ENCODE peak calls at places on chromosomes 11 and 22, in ten cellular contexts. Z is BJ; A is endothelial cell of umbilical vein; M is upper lobe of right lung; R is stomach; G is A549; U is left ventricle myocardium inferior; Q is fibroblast of the aortic adventitia; B is lung; V is CD8-positive, alpha-beta memory T cell. X is an unnamed sample.

GRCh38 chr11:104728927-104729326 is 169.3 kb downstream of the CASP12 start:
- DNase-seq in Z (no peak), A (no peak), M (no peak), R (no peak), G (no peak), U (no peak), Q (no peak), B (no peak), V (no peak), X (no peak)

GRCh38 chr22:27201741-27202140 is 544.4 kb downstream of the MIAT start:
- DNase-seq in Z (no peak), A (no peak), M (no peak), R (no peak), G (no peak), U (no peak), Q (peak), B (no peak), V (no peak), X (no peak)

GRCh38 chr11:133945087-133945974 is 11.4 kb downstream of the IGSF9B start:
- DNase-seq in Z (no peak), A (no peak), M (no peak), R (no peak), G (no peak), U (peak), Q (peak), B (no peak), V (peak), X (no peak)

GRCh38 chr11:118353084-118353710 is 6.2 kb upstream of the UBE4A start:
- DNase-seq in Z (no peak), A (peak), M (no peak), R (no peak), G (no peak), U (no peak), Q (peak), B (no peak), V (no peak), X (no peak)

GRCh38 chr22:24310969-24311368 is 40.3 kb downstream of the SPECC1L start:
- DNase-seq in Z (no peak), A (no peak), M (no peak), R (no peak), G (no peak), U (no peak), Q (no peak), B (no peak), V (no peak), X (no peak)

GRCh38 chr11:118079507-118079906 is 2.6 kb downstream of the TMPRSS4 start:
- DNase-seq in Z (no peak), A (no peak), M (no peak), R (no peak), G (no peak), U (no peak), Q (no peak), B (no peak), V (no peak), X (peak)

GRCh38 chr22:22460635-22461034 is 47.9 kb downstream of the ZNF280B start:
- DNase-seq in Z (no peak), A (peak), M (no peak), R (no peak), G (no peak), U (no peak), Q (peak), B (no peak), V (no peak), X (no peak)

GRCh38 chr11:3631331-3631730 is 10.5 kb downstream of the ART5 start:
- DNase-seq in Z (no peak), A (no peak), M (no peak), R (no peak), G (no peak), U (no peak), Q (no peak), B (no peak), V (no peak), X (no peak)

GRCh38 chr22:42945736-42946135 is 69.2 kb downstream of the PACSIN2 start:
- DNase-seq in Z (no peak), A (no peak), M (no peak), R (no peak), G (no peak), U (no peak), Q (no peak), B (no peak), V (no peak), X (no peak)

GRCh38 chr11:46562527-46562926 is 31.3 kb downstream of the AMBRA1 start:
- DNase-seq in Z (no peak), A (no peak), M (no peak), R (no peak), G (no peak), U (no peak), Q (no peak), B (no peak), V (no peak), X (no peak)

GRCh38 chr11:34585870-34586654 is 34.8 kb upstream of the EHF start:
- DNase-seq in Z (no peak), A (peak), M (no peak), R (no peak), G (peak), U (no peak), Q (peak), B (no peak), V (no peak), X (no peak)

GRCh38 chr22:27212617-27213177 is 555.3 kb downstream of the MIAT start:
- DNase-seq in Z (peak), A (peak), M (no peak), R (no peak), G (peak), U (peak), Q (peak), B (peak), V (no peak), X (peak)

GRCh38 chr11:100808904-100809491 is 121.9 kb downstream of the ARHGAP42 start:
- DNase-seq in Z (no peak), A (peak), M (no peak), R (no peak), G (no peak), U (no peak), Q (peak), B (no peak), V (no peak), X (no peak)

GRCh38 chr22:11627798-11628650 is 3900.0 kb upstream of the OR11H1 start:
- DNase-seq in Z (no peak), A (no peak), M (peak), R (no peak), G (no peak), U (no peak), Q (no peak), B (no peak), V (no peak), X (no peak)

GRCh38 chr11:22666700-22667439 is 459 bp downstream of the GAS2 start:
- DNase-seq in Z (no peak), A (peak), M (peak), R (peak), G (no peak), U (peak), Q (peak), B (no peak), V (no peak), X (peak)

GRCh38 chr11:106306942-106307341 is 229.5 kb downstream of the AASDHPPT start:
- DNase-seq in Z (no peak), A (no peak), M (no peak), R (no peak), G (no peak), U (no peak), Q (peak), B (no peak), V (no peak), X (no peak)

GRCh38 chr11:125924384-125925007 is 20.2 kb downstream of the DDX25 start:
- DNase-seq in Z (no peak), A (no peak), M (peak), R (no peak), G (no peak), U (no peak), Q (no peak), B (no peak), V (no peak), X (no peak)

GRCh38 chr11:97740783-97741151 is 1280.0 kb upstream of the CNTN5 start:
- DNase-seq in Z (no peak), A (no peak), M (no peak), R (no peak), G (no peak), U (no peak), Q (no peak), B (no peak), V (no peak), X (no peak)

GRCh38 chr11:63763506-63764200 is 4.9 kb downstream of the ZFTA start:
- DNase-seq in Z (no peak), A (peak), M (no peak), R (no peak), G (no peak), U (peak), Q (no peak), B (no peak), V (no peak), X (peak)

GRCh38 chr11:83662494-83662893 is 376.3 kb upstream of the CCDC90B start:
- DNase-seq in Z (no peak), A (no peak), M (no peak), R (no peak), G (no peak), U (no peak), Q (no peak), B (no peak), V (no peak), X (no peak)

GRCh38 chr22:29109853-29110252 is 37.0 kb downstream of the KREMEN1 start:
- DNase-seq in Z (no peak), A (no peak), M (no peak), R (no peak), G (no peak), U (no peak), Q (no peak), B (no peak), V (no peak), X (no peak)

GRCh38 chr11:75352417-75353206 is 1.2 kb upstream of the ARRB1 start:
- DNase-seq in Z (no peak), A (no peak), M (peak), R (peak), G (no peak), U (no peak), Q (no peak), B (peak), V (no peak), X (no peak)

GRCh38 chr11:44110231-44110679 is 14.8 kb downstream of the EXT2 start:
- DNase-seq in Z (no peak), A (peak), M (no peak), R (peak), G (peak), U (peak), Q (peak), B (peak), V (peak), X (peak)

GRCh38 chr11:112106070-112106469 is 19.4 kb downstream of the SDHD start:
- DNase-seq in Z (no peak), A (no peak), M (no peak), R (no peak), G (no peak), U (no peak), Q (no peak), B (no peak), V (no peak), X (no peak)

GRCh38 chr11:80758787-80759186 is 1318.0 kb upstream of the TENM4 start:
- DNase-seq in Z (no peak), A (no peak), M (no peak), R (no peak), G (no peak), U (no peak), Q (no peak), B (no peak), V (no peak), X (no peak)

GRCh38 chr22:36009085-36009484 is 19.5 kb downstream of the RBFOX2 start:
- DNase-seq in Z (peak), A (peak), M (no peak), R (no peak), G (no peak), U (no peak), Q (peak), B (no peak), V (no peak), X (no peak)

GRCh38 chr11:113896156-113896879 is 8.3 kb upstream of the HTR3B start:
- DNase-seq in Z (no peak), A (peak), M (no peak), R (peak), G (peak), U (no peak), Q (peak), B (no peak), V (peak), X (peak)

GRCh38 chr11:71206186-71206585 is 46.2 kb downstream of the SHANK2 start:
- DNase-seq in Z (no peak), A (no peak), M (no peak), R (peak), G (no peak), U (no peak), Q (peak), B (no peak), V (no peak), X (peak)

GRCh38 chr11:45798793-45799441 is 6.0 kb upstream of the SLC35C1 start:
- DNase-seq in Z (no peak), A (no peak), M (peak), R (peak), G (no peak), U (no peak), Q (no peak), B (peak), V (no peak), X (no peak)

GRCh38 chr11:93648168-93648567 is 13.3 kb upstream of the CEP295 start:
- DNase-seq in Z (no peak), A (peak), M (no peak), R (no peak), G (no peak), U (no peak), Q (peak), B (no peak), V (no peak), X (no peak)

GRCh38 chr11:113249491-113249763 is 65.0 kb upstream of the TTC12 start:
- DNase-seq in Z (no peak), A (no peak), M (no peak), R (no peak), G (no peak), U (no peak), Q (no peak), B (no peak), V (no peak), X (no peak)

GRCh38 chr22:23240639-23241389 is 60.5 kb downstream of the BCR start:
- DNase-seq in Z (no peak), A (peak), M (no peak), R (peak), G (peak), U (no peak), Q (no peak), B (no peak), V (no peak), X (no peak)

GRCh38 chr11:117678651-117679407 is 118.2 kb downstream of the DSCAML1 start:
- DNase-seq in Z (no peak), A (no peak), M (no peak), R (no peak), G (no peak), U (no peak), Q (no peak), B (no peak), V (no peak), X (no peak)

GRCh38 chr11:105738972-105739574 is 129.2 kb downstream of the GRIA4 start:
- DNase-seq in Z (no peak), A (no peak), M (no peak), R (no peak), G (no peak), U (no peak), Q (no peak), B (no peak), V (no peak), X (no peak)

GRCh38 chr11:113574171-113574570 is 99.0 kb upstream of the DRD2 start:
- DNase-seq in Z (no peak), A (no peak), M (no peak), R (no peak), G (no peak), U (no peak), Q (no peak), B (no peak), V (no peak), X (no peak)

GRCh38 chr11:31968774-31969433 is 122.0 kb upstream of the RCN1 start:
- DNase-seq in Z (no peak), A (no peak), M (no peak), R (no peak), G (no peak), U (no peak), Q (peak), B (no peak), V (no peak), X (no peak)

GRCh38 chr22:36430863-36431262 is 43.1 kb upstream of the MYH9 start:
- DNase-seq in Z (no peak), A (peak), M (no peak), R (no peak), G (no peak), U (no peak), Q (no peak), B (no peak), V (no peak), X (no peak)

GRCh38 chr11:134474942-134475341 is 62.9 kb upstream of the B3GAT1 start:
- DNase-seq in Z (no peak), A (no peak), M (peak), R (no peak), G (no peak), U (no peak), Q (no peak), B (no peak), V (no peak), X (no peak)

GRCh38 chr11:76935030-76935429 is 74.3 kb downstream of the ACER3 start:
- DNase-seq in Z (no peak), A (no peak), M (no peak), R (no peak), G (no peak), U (no peak), Q (peak), B (no peak), V (no peak), X (no peak)
- H3K4me3 ChIP-seq in Z (no peak), A (no peak), M (no peak), R (no peak), G (no peak), U (no peak), Q (no peak), B (no peak), V (no peak), X (no peak)

GRCh38 chr11:57276857-57277505 is 39.9 kb upstream of the APLNR start:
- DNase-seq in Z (no peak), A (peak), M (no peak), R (no peak), G (no peak), U (no peak), Q (peak), B (no peak), V (no peak), X (no peak)

GRCh38 chr11:57276169-57276854 is 39.3 kb upstream of the APLNR start:
- DNase-seq in Z (no peak), A (peak), M (no peak), R (no peak), G (no peak), U (no peak), Q (no peak), B (no peak), V (no peak), X (no peak)

GRCh38 chr11:57278721-57279095 is 41.7 kb upstream of the APLNR start:
- DNase-seq in Z (no peak), A (no peak), M (no peak), R (no peak), G (no peak), U (no peak), Q (no peak), B (no peak), V (no peak), X (no peak)

GRCh38 chr11:57277845-57278720 is 41.0 kb upstream of the APLNR start:
- DNase-seq in Z (no peak), A (peak), M (peak), R (peak), G (peak), U (peak), Q (peak), B (peak), V (no peak), X (peak)

DNA sequence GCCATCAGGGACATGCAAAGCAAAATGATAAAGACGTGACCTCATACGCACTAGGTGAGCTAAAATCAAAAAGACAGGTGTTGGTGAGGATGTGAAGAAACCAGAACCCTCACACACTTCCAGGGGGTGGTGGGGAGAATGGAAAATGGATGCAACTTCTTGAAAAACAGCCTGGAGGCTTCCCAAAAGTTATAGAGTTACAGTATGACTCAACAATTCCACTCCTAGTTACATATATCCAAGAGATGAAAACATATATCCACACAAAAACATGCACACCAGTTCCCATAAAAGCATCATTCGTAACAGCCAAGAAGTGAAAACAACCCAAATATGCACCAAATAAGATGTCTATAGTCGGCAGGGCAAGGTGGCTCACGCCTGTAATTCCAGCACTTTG is 42.1 kb upstream of the APLNR start:
- DNase-seq in Z (no peak), A (peak), M (no peak), R (no peak), G (no peak), U (no peak), Q (peak), B (no peak), V (no peak), X (no peak)
- H3K4me3 ChIP-seq in Z (no peak), A (no peak), M (no peak), R (no peak), G (no peak), U (no peak), Q (no peak), B (no peak), V (no peak), X (no peak)

DNA sequence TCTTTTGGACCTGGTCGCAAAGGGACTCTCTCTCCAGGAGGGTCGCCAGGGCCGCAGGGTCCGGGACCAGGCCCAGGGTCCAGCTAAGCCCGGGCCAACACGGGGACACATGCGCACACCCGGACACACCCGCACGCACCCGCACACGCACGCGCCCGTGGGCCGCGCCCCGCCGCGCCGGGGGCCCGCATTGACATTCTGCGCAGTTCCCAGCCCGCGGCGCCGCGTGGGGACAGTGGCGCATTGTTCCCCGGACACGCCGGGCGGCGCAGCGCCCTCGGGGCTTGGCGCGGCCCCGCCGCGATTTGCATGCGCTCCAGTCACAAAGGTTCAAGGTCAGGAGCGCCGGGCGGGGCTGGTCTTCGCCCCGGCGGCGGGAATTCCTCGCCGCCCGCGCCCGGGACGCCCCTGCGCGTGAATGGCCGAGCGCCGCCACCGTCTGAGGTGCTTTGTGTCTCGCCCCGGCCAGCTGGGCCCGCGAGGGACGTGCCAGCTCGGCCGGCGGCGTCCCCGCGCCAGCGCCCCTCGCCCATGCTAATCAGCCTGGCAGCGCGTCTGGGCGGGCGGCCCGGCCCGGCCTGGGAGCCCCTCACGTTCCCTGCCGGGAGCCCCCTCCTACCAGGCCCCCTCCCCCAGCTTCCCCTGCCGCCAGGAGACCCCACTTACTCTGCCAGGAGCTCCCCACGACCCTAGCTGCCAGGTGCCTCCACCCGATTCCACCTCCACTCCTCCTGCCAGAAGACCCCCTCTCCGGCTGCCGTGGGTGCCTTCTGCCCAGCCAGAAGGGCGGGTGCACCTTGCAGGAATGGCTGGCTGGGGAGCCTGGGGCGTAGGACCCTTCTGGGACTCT is 50.5 kb upstream of the WNT7B start:
- DNase-seq in Z (no peak), A (no peak), M (peak), R (peak), G (no peak), U (peak), Q (no peak), B (no peak), V (no peak), X (peak)
- H3K4me3 ChIP-seq in Z (peak), A (peak), M (peak), R (peak), G (peak), U (peak), Q (peak), B (peak), V (no peak), X (peak)

DNA sequence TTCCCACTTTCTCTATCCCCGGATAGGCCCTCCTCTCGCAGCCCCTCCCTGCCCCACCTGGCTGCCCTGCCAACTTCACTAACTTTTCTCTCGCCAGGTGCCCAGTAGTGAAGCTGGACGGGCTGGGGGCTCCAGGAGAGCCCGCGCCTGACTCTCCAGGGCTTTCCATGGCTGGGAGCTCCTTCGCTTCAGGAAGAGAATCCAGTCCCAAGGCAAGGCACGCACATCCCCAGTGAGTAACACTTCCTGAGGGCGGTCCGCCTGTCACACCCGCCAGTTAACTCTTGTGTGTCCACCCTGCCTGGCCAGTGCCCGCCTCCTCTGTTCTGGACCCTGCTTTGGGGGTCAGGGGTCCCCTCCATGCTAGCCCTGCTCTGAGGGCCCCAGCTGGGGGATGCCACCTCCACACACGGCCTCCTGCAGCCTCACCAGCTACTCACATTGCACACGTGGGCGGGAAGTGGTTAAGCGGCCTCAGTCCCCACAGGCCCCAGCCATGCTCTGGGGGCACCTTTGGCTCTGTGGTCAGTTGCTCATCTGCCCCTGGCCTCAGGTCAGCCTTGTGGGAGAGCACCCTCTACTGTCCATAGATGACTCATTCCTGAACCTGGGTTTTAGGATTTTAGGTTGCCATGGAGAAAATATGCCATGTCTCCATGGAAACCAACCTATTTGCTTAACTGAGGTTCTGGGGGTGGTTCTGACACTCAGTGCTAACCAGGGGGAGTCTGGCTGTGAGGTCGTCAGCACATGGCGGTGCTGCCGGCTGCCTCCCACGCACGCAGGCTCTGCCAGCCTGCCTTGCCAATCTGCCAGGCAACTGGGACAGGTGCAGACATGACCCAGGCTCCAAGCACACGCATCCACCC is at the start of gene RIN1:
- DNase-seq in Z (peak), A (peak), M (peak), R (peak), G (peak), U (no peak), Q (peak), B (peak), V (peak), X (peak)
- H3K4me3 ChIP-seq in Z (peak), A (peak), M (peak), R (peak), G (peak), U (peak), Q (peak), B (peak), V (peak), X (peak)

X was measured in colonic mucosa.